ENCODE peak calls at places on chromosomes 1 and 21, in five cellular contexts. O is fibroblast of mammary gland; I is Kasumi-1; C is stimulated activated CD4-positive, alpha-beta T cell treated with anti-CD3 and anti-CD28 coated beads, Interleukin-1b, Interleukin-23, amount 100 ng/mL, for 1 hour; Y is nucleus accumbens. Q is an unnamed sample.

GRCh38 chr1:211630236-211631081 is 45.0 kb downstream of the NEK2 start:
- DNase-seq in O (no peak), I (no peak), C (no peak), Y (no peak), Q (no peak)

GRCh38 chr1:154334647-154335350 is 9.5 kb downstream of the ATP8B2 start:
- DNase-seq in O (peak), I (peak), C (peak), Y (peak), Q (peak)

GRCh38 chr1:76659171-76659940 is 207.9 kb upstream of the ST6GALNAC5 start:
- DNase-seq in O (peak), I (no peak), C (no peak), Y (no peak), Q (no peak)

GRCh38 chr1:105652109-105652508 is 1404.4 kb upstream of the PRMT6 start:
- DNase-seq in O (no peak), I (no peak), C (no peak), Y (no peak), Q (no peak)

GRCh38 chr1:37954316-37954971 is 7.6 kb upstream of the INPP5B start:
- DNase-seq in O (no peak), I (peak), C (no peak), Y (no peak), Q (no peak)

GRCh38 chr1:54774820-54775498 is 10.6 kb upstream of the PARS2 start:
- DNase-seq in O (peak), I (no peak), C (no peak), Y (no peak), Q (no peak)

GRCh38 chr1:12472798-12473551 is 145.0 kb downstream of the DHRS3 start:
- DNase-seq in O (no peak), I (peak), C (peak), Y (no peak), Q (no peak)

GRCh38 chr1:204968946-204969345 is 74.1 kb upstream of the CNTN2 start:
- DNase-seq in O (no peak), I (no peak), C (no peak), Y (no peak), Q (no peak)

GRCh38 chr1:37851271-37851670 is 8.1 kb downstream of the MTF1 start:
- DNase-seq in O (no peak), I (no peak), C (no peak), Y (no peak), Q (no peak)

GRCh38 chr1:116580446-116581322 is 9.9 kb upstream of the CD58 start:
- DNase-seq in O (no peak), I (no peak), C (no peak), Y (no peak), Q (no peak)

GRCh38 chr1:76862447-76862846 is 4.8 kb upstream of the ST6GALNAC5 start:
- DNase-seq in O (peak), I (no peak), C (no peak), Y (no peak), Q (peak)

GRCh38 chr1:213982814-213983588 is 4.8 kb upstream of the PROX1 start:
- DNase-seq in O (no peak), I (no peak), C (no peak), Y (peak), Q (no peak)

GRCh38 chr1:18670267-18670910 is 39.7 kb downstream of the PAX7 start:
- DNase-seq in O (no peak), I (no peak), C (no peak), Y (no peak), Q (no peak)

GRCh38 chr1:76390451-76390850 is 315.9 kb downstream of the ST6GALNAC3 start:
- DNase-seq in O (no peak), I (no peak), C (no peak), Y (peak), Q (no peak)

GRCh38 chr1:36279110-36279788 is 26.9 kb upstream of the SH3D21 start:
- DNase-seq in O (peak), I (no peak), C (no peak), Y (no peak), Q (peak)

GRCh38 chr1:221908573-221908972 is 166.7 kb upstream of the DUSP10 start:
- DNase-seq in O (no peak), I (no peak), C (no peak), Y (no peak), Q (no peak)

GRCh38 chr1:199422206-199422605 is 605.3 kb upstream of the NR5A2 start:
- DNase-seq in O (peak), I (no peak), C (no peak), Y (no peak), Q (peak)

GRCh38 chr1:235313262-235313661 is 14.7 kb downstream of the ARID4B start:
- DNase-seq in O (no peak), I (no peak), C (no peak), Y (no peak), Q (no peak)

GRCh38 chr1:201334325-201335173 is 42.9 kb downstream of the TNNT2 start:
- DNase-seq in O (no peak), I (no peak), C (no peak), Y (no peak), Q (no peak)

GRCh38 chr1:201147396-201148015 is 6.8 kb downstream of the TMEM9 start:
- DNase-seq in O (no peak), I (no peak), C (no peak), Y (no peak), Q (no peak)

GRCh38 chr1:15885701-15886612 is 38.5 kb downstream of the SPEN start:
- DNase-seq in O (peak), I (peak), C (no peak), Y (peak), Q (peak)

GRCh38 chr1:11431946-11432507 is 46.9 kb upstream of the DISP3 start:
- DNase-seq in O (no peak), I (no peak), C (no peak), Y (no peak), Q (no peak)

GRCh38 chr1:3053986-3054385 is 15.0 kb upstream of the PRDM16 start:
- DNase-seq in O (no peak), I (no peak), C (no peak), Y (no peak), Q (no peak)

GRCh38 chr21:33451634-33452071 is 28.1 kb downstream of the TMEM50B start:
- DNase-seq in O (peak), I (no peak), C (no peak), Y (no peak), Q (peak)

GRCh38 chr1:181763736-181764135 is 280.4 kb downstream of the CACNA1E start:
- DNase-seq in O (no peak), I (no peak), C (no peak), Y (no peak), Q (no peak)

GRCh38 chr1:62286778-62287224 is 32.4 kb downstream of the KANK4 start:
- DNase-seq in O (no peak), I (no peak), C (no peak), Y (no peak), Q (no peak)

GRCh38 chr1:3009021-3009420 is 12.2 kb upstream of the ACTRT2 start:
- DNase-seq in O (no peak), I (no peak), C (no peak), Y (no peak), Q (no peak)

GRCh38 chr1:54312874-54313316 is 93.3 kb downstream of the SSBP3 start:
- DNase-seq in O (peak), I (no peak), C (no peak), Y (no peak), Q (peak)

GRCh38 chr1:225896937-225897549 is 8.1 kb upstream of the LEFTY1 start:
- DNase-seq in O (no peak), I (no peak), C (peak), Y (no peak), Q (no peak)

GRCh38 chr1:67674260-67675011 is 10.6 kb upstream of the GADD45A start:
- DNase-seq in O (peak), I (peak), C (no peak), Y (no peak), Q (peak)

GRCh38 chr1:4654764-4655673 is 610 bp downstream of the AJAP1 start:
- DNase-seq in O (no peak), I (no peak), C (no peak), Y (no peak), Q (no peak)

GRCh38 chr21:35019631-35020032 is 29.5 kb downstream of the RUNX1 start:
- DNase-seq in O (no peak), I (no peak), C (no peak), Y (no peak), Q (no peak)

GRCh38 chr1:18972991-18973390 is 16.5 kb upstream of the IFFO2 start:
- DNase-seq in O (no peak), I (peak), C (no peak), Y (no peak), Q (no peak)

GRCh38 chr1:1881727-1882126 is 9.2 kb downstream of the GNB1 start:
- DNase-seq in O (no peak), I (no peak), C (no peak), Y (no peak), Q (no peak)

GRCh38 chr1:4006676-4007374 is 106.8 kb upstream of the C1orf174 start:
- DNase-seq in O (no peak), I (peak), C (no peak), Y (no peak), Q (no peak)